ENCODE peak calls at places on chromosome 21, in four cellular contexts. One of them, this sample, is unnamed.

GRCh38 chr21:29647353-29647781 is 292.4 kb downstream of the GRIK1 start:
- DNase-seq in endodermal cell: no peak
- DNase-seq in DND-41: no peak
- DNase-seq in breast epithelium: no peak
- DNase-seq in this sample: no peak

GRCh38 chr21:34611528-34611927 is 3.4 kb downstream of the RCAN1 start:
- DNase-seq in DND-41: no peak
- DNase-seq in breast epithelium: no peak
- DNase-seq in endodermal cell: peak
- DNase-seq in this sample: no peak

GRCh38 chr21:32539378-32539777 is 45.9 kb downstream of the TCP10L start:
- DNase-seq in DND-41: no peak
- DNase-seq in breast epithelium: no peak
- DNase-seq in endodermal cell: no peak
- DNase-seq in this sample: no peak

GRCh38 chr21:20882462-20883415 is 115.5 kb upstream of the NCAM2 start:
- DNase-seq in breast epithelium: no peak
- DNase-seq in DND-41: peak
- DNase-seq in endodermal cell: peak
- DNase-seq in this sample: no peak

GRCh38 chr21:34942911-34943310 is 106.2 kb downstream of the RUNX1 start:
- DNase-seq in DND-41: no peak
- DNase-seq in endodermal cell: no peak
- DNase-seq in breast epithelium: no peak
- DNase-seq in this sample: no peak

GRCh38 chr21:34235514-34235913 is 128.3 kb upstream of the KCNE2 start:
- DNase-seq in endodermal cell: no peak
- DNase-seq in breast epithelium: no peak
- DNase-seq in DND-41: no peak
- DNase-seq in this sample: no peak

GRCh38 chr21:37742115-37742514 is 174.1 kb downstream of the KCNJ6 start:
- DNase-seq in breast epithelium: no peak
- DNase-seq in DND-41: no peak
- DNase-seq in endodermal cell: no peak
- DNase-seq in this sample: no peak

GRCh38 chr21:22224261-22224660 is 1226.1 kb downstream of the NCAM2 start:
- DNase-seq in DND-41: no peak
- DNase-seq in endodermal cell: no peak
- DNase-seq in breast epithelium: no peak
- DNase-seq in this sample: no peak

GRCh38 chr21:14241322-14241721 is 25.4 kb downstream of the RBM11 start:
- DNase-seq in breast epithelium: no peak
- DNase-seq in endodermal cell: no peak
- DNase-seq in DND-41: no peak
- DNase-seq in this sample: no peak

GRCh38 chr21:44930543-44930981 is 9.3 kb upstream of the SLX9 start:
- DNase-seq in DND-41: peak
- DNase-seq in breast epithelium: no peak
- DNase-seq in endodermal cell: peak
- DNase-seq in this sample: peak

GRCh38 chr21:16307256-16307655 is 577.5 kb downstream of the USP25 start:
- DNase-seq in breast epithelium: no peak
- DNase-seq in DND-41: no peak
- DNase-seq in endodermal cell: no peak
- DNase-seq in this sample: no peak

GRCh38 chr21:17915976-17916375 is 96.8 kb upstream of the C21orf91 start:
- DNase-seq in breast epithelium: no peak
- DNase-seq in DND-41: no peak
- DNase-seq in endodermal cell: no peak
- DNase-seq in this sample: no peak

GRCh38 chr21:16468191-16468590 is 738.4 kb downstream of the USP25 start:
- DNase-seq in breast epithelium: no peak
- DNase-seq in DND-41: no peak
- DNase-seq in endodermal cell: no peak
- DNase-seq in this sample: no peak

GRCh38 chr21:41361786-41362604 is at the start of gene MX2:
- DNase-seq in breast epithelium: peak
- DNase-seq in endodermal cell: peak
- DNase-seq in DND-41: peak
- DNase-seq in this sample: peak

GRCh38 chr21:44436958-44437357 is 18.4 kb upstream of the LRRC3 start:
- DNase-seq in DND-41: no peak
- DNase-seq in breast epithelium: no peak
- DNase-seq in endodermal cell: peak
- DNase-seq in this sample: no peak

GRCh38 chr21:15752763-15753407 is 23.1 kb downstream of the USP25 start:
- DNase-seq in endodermal cell: peak
- DNase-seq in DND-41: no peak
- DNase-seq in breast epithelium: no peak
- DNase-seq in this sample: no peak

GRCh38 chr21:21109736-21110135 is 111.5 kb downstream of the NCAM2 start:
- DNase-seq in DND-41: no peak
- DNase-seq in breast epithelium: no peak
- DNase-seq in endodermal cell: no peak
- DNase-seq in this sample: no peak

GRCh38 chr21:44299458-44300261 is at the start of gene PFKL:
- DNase-seq in breast epithelium: peak
- DNase-seq in endodermal cell: peak
- DNase-seq in DND-41: peak
- DNase-seq in this sample: peak

GRCh38 chr21:39852021-39852721 is 15.1 kb upstream of the PCP4 start:
- DNase-seq in endodermal cell: peak
- DNase-seq in DND-41: no peak
- DNase-seq in breast epithelium: no peak
- DNase-seq in this sample: no peak

GRCh38 chr21:25199944-25200343 is 407.3 kb downstream of the MRPL39 start:
- DNase-seq in DND-41: no peak
- DNase-seq in endodermal cell: no peak
- DNase-seq in breast epithelium: no peak
- DNase-seq in this sample: no peak

GRCh38 chr21:14600569-14601308 is 54.6 kb upstream of the SAMSN1 start:
- DNase-seq in endodermal cell: no peak
- DNase-seq in DND-41: peak
- DNase-seq in breast epithelium: no peak
- DNase-seq in this sample: peak

GRCh38 chr21:29829514-29830255 is 110.1 kb downstream of the GRIK1 start:
- DNase-seq in endodermal cell: no peak
- DNase-seq in breast epithelium: no peak
- DNase-seq in DND-41: no peak
- DNase-seq in this sample: no peak

GRCh38 chr21:29938968-29939858 is 583 bp downstream of the GRIK1 start:
- DNase-seq in breast epithelium: no peak
- DNase-seq in endodermal cell: peak
- DNase-seq in DND-41: no peak
- DNase-seq in this sample: no peak

GRCh38 chr21:44706026-44706705 is 5.2 kb downstream of the TSPEAR start:
- DNase-seq in DND-41: no peak
- DNase-seq in breast epithelium: no peak
- DNase-seq in endodermal cell: peak
- DNase-seq in this sample: no peak

GRCh38 chr21:31918250-31918775 is 45.5 kb downstream of the HUNK start:
- DNase-seq in endodermal cell: no peak
- DNase-seq in DND-41: no peak
- DNase-seq in breast epithelium: no peak
- DNase-seq in this sample: no peak

GRCh38 chr21:28893687-28894086 is 99.0 kb downstream of the LTN1 start:
- DNase-seq in breast epithelium: no peak
- DNase-seq in DND-41: no peak
- DNase-seq in endodermal cell: no peak
- DNase-seq in this sample: no peak

GRCh38 chr21:37784591-37785318 is 131.5 kb downstream of the KCNJ6 start:
- DNase-seq in endodermal cell: no peak
- DNase-seq in breast epithelium: no peak
- DNase-seq in DND-41: no peak
- DNase-seq in this sample: no peak

GRCh38 chr21:15406791-15407190 is 323.0 kb upstream of the USP25 start:
- DNase-seq in DND-41: no peak
- DNase-seq in breast epithelium: no peak
- DNase-seq in endodermal cell: no peak
- DNase-seq in this sample: no peak

GRCh38 chr21:16087523-16087922 is 357.7 kb downstream of the USP25 start:
- DNase-seq in DND-41: no peak
- DNase-seq in breast epithelium: no peak
- DNase-seq in endodermal cell: no peak
- DNase-seq in this sample: no peak

GRCh38 chr21:22020221-22020620 is 1022.0 kb downstream of the NCAM2 start:
- DNase-seq in DND-41: no peak
- DNase-seq in breast epithelium: no peak
- DNase-seq in endodermal cell: no peak
- DNase-seq in this sample: no peak

GRCh38 chr21:35359076-35359475 is 310.0 kb upstream of the RUNX1 start:
- DNase-seq in breast epithelium: no peak
- DNase-seq in endodermal cell: no peak
- DNase-seq in DND-41: no peak
- DNase-seq in this sample: no peak

GRCh38 chr21:43989401-43989800 is 22.7 kb upstream of the TRAPPC10 start:
- DNase-seq in breast epithelium: no peak
- DNase-seq in endodermal cell: no peak
- DNase-seq in DND-41: no peak
- DNase-seq in this sample: no peak

GRCh38 chr21:23968722-23969647 is 1638.3 kb downstream of the MRPL39 start:
- DNase-seq in DND-41: peak
- DNase-seq in breast epithelium: no peak
- DNase-seq in endodermal cell: peak
- DNase-seq in this sample: peak

GRCh38 chr21:44351535-44352252 is 1.7 kb upstream of the TRPM2 start:
- DNase-seq in DND-41: no peak
- DNase-seq in endodermal cell: no peak
- DNase-seq in breast epithelium: no peak
- DNase-seq in this sample: no peak

GRCh38 chr21:28150778-28151177 is 841.9 kb downstream of the LTN1 start:
- DNase-seq in breast epithelium: no peak
- DNase-seq in DND-41: no peak
- DNase-seq in endodermal cell: no peak
- DNase-seq in this sample: no peak

GRCh38 chr21:36480618-36481017 is 696 bp upstream of the CLDN14 start:
- DNase-seq in endodermal cell: no peak
- DNase-seq in breast epithelium: no peak
- DNase-seq in DND-41: no peak
- DNase-seq in this sample: no peak

GRCh38 chr21:36482673-36483072 is 2.8 kb upstream of the CLDN14 start:
- DNase-seq in endodermal cell: no peak
- DNase-seq in DND-41: no peak
- DNase-seq in breast epithelium: no peak
- DNase-seq in this sample: no peak

GRCh38 chr21:36481639-36482038 is 1.7 kb upstream of the CLDN14 start:
- DNase-seq in DND-41: no peak
- DNase-seq in breast epithelium: no peak
- DNase-seq in endodermal cell: no peak
- DNase-seq in this sample: no peak

GRCh38 chr21:36483095-36483494 is 3.2 kb upstream of the CLDN14 start:
- DNase-seq in endodermal cell: no peak
- DNase-seq in breast epithelium: no peak
- DNase-seq in DND-41: no peak
- DNase-seq in this sample: no peak

DNA sequence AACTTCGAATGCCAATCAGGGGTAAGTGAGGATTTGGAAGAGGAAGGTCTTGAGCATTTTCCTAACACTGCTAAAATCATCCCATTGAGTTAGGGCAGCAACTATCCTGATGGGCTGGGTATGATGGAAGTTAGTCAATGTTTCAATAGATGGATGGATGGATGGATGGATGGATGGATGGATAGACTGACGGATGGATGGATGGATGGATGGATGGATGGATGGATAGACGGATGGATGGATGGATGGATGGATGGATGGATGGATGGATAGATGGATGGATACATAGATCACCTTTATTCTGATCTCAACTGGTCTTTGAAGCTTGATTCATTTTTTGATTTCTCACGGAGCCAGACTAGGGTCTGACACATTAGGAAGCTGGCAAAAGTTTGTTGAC is 2.3 kb upstream of the CLDN14 start:
- DNase-seq in DND-41: no peak
- DNase-seq in endodermal cell: no peak
- DNase-seq in breast epithelium: no peak
- DNase-seq in this sample: no peak
- H3K27ac ChIP-seq in DND-41: no peak
- H3K27ac ChIP-seq in endodermal cell: no peak
- H3K27ac ChIP-seq in breast epithelium: no peak
- H3K27ac ChIP-seq in this sample: no peak

GRCh38 chr21:42883921-42884320 is 4.6 kb upstream of the WDR4 start:
- DNase-seq in endodermal cell: no peak
- DNase-seq in breast epithelium: no peak
- DNase-seq in DND-41: no peak
- DNase-seq in this sample: no peak

GRCh38 chr21:42878993-42879787 is at the start of gene WDR4:
- DNase-seq in endodermal cell: peak
- DNase-seq in DND-41: peak
- DNase-seq in breast epithelium: peak
- DNase-seq in this sample: peak

GRCh38 chr21:42878678-42878992 is 704 bp downstream of the WDR4 start:
- DNase-seq in breast epithelium: no peak
- DNase-seq in endodermal cell: no peak
- DNase-seq in DND-41: no peak
- DNase-seq in this sample: no peak

GRCh38 chr21:42880352-42880751 is 1.0 kb upstream of the WDR4 start:
- DNase-seq in DND-41: no peak
- DNase-seq in endodermal cell: no peak
- DNase-seq in breast epithelium: no peak
- DNase-seq in this sample: no peak
- H3K27ac ChIP-seq in DND-41: peak
- H3K27ac ChIP-seq in endodermal cell: no peak
- H3K27ac ChIP-seq in breast epithelium: no peak
- H3K27ac ChIP-seq in this sample: peak

DNA sequence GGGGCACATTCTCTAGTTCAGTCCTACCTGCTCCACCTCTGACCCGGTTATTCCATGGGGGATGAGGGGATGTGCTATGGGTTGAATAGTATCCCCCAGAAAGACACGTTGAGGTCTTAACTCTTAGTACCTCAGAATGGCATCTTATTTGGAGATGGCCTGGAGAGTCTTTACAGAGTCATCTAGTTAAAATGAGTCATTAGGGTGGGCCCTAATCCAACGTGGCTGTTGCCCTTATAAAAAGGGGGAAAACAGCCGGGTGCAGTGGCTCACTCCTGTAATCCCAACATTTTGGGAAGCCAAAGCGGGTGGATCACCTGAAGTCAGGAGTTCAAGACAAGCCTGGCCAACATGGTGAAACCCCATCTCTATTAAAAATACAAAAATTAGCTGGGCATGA is 5.7 kb downstream of the TMPRSS3 start:
- DNase-seq in DND-41: no peak
- DNase-seq in endodermal cell: no peak
- DNase-seq in breast epithelium: no peak
- DNase-seq in this sample: no peak
- H3K27ac ChIP-seq in DND-41: no peak
- H3K27ac ChIP-seq in endodermal cell: no peak
- H3K27ac ChIP-seq in breast epithelium: peak
- H3K27ac ChIP-seq in this sample: no peak

GRCh38 chr21:45975017-45975595 is 6.5 kb upstream of the COL6A1 start:
- DNase-seq in endodermal cell: peak
- DNase-seq in DND-41: no peak
- DNase-seq in breast epithelium: peak
- DNase-seq in this sample: no peak
- H3K27ac ChIP-seq in endodermal cell: no peak
- H3K27ac ChIP-seq in DND-41: no peak
- H3K27ac ChIP-seq in breast epithelium: peak
- H3K27ac ChIP-seq in this sample: no peak